ENCODE peak calls at places on chromosomes 5 and 9, in four cellular contexts. V, B, T and A are unnamed samples.

GRCh38 chr5:134692722-134693121 is 44.1 kb downstream of the SEC24A start:
- DNase-seq in V (no peak), B (no peak), T (no peak), A (no peak)

GRCh38 chr5:16784088-16784487 is 152.0 kb downstream of the MYO10 start:
- DNase-seq in V (no peak), B (no peak), T (peak; percentile 76), A (no peak)

GRCh38 chr5:132275367-132276220 is 18.1 kb downstream of the PDLIM4 start:
- DNase-seq in V (no peak), B (no peak), T (no peak), A (no peak)

GRCh38 chr5:140362875-140363630 is 3.1 kb downstream of the SLC4A9 start:
- DNase-seq in V (peak; percentile 78), B (peak; percentile 80), T (peak; percentile 47), A (peak; percentile 76)

GRCh38 chr5:54548565-54548964 is 31.0 kb downstream of the SNX18 start:
- DNase-seq in V (no peak), B (no peak), T (no peak), A (no peak)

GRCh38 chr9:130356033-130356432 is 88.7 kb upstream of the ASS1 start:
- DNase-seq in V (no peak), B (no peak), T (no peak), A (no peak)

GRCh38 chr9:93580654-93581380 is 4.4 kb downstream of the PHF2 start:
- DNase-seq in V (no peak), B (no peak), T (no peak), A (no peak)

GRCh38 chr9:101453776-101454570 is 18.4 kb upstream of the ALDOB start:
- DNase-seq in V (no peak), B (no peak), T (peak; percentile 81), A (no peak)

GRCh38 chr5:1204693-1205242 is 3.4 kb downstream of the SLC6A19 start:
- DNase-seq in V (peak; percentile 61), B (peak; percentile 58), T (peak; percentile 1), A (peak; percentile 59)

GRCh38 chr9:109315480-109315879 is 5.4 kb downstream of the EPB41L4B start:
- DNase-seq in V (no peak), B (no peak), T (no peak), A (no peak)

GRCh38 chr5:109589983-109590382 is 99.7 kb upstream of the MAN2A1 start:
- DNase-seq in V (peak; percentile 25), B (no peak), T (no peak), A (no peak)

GRCh38 chr9:34988218-34989055 is 1.1 kb upstream of the DNAJB5 start:
- DNase-seq in V (no peak), B (no peak), T (no peak), A (peak; percentile 47)

GRCh38 chr5:34929720-34930526 is 564 bp downstream of the DNAJC21 start:
- DNase-seq in V (peak; percentile 91), B (peak; percentile 88), T (peak; percentile 82), A (peak; percentile 94)

GRCh38 chr9:29456940-29457339 is 1883.7 kb upstream of the C9orf72 start:
- DNase-seq in V (no peak), B (no peak), T (peak; percentile 73), A (peak; percentile 19)

GRCh38 chr9:37324691-37325490 is 97.6 kb upstream of the GRHPR start:
- DNase-seq in V (peak; percentile 15), B (no peak), T (no peak), A (peak; percentile 48)

GRCh38 chr9:20621553-20622329 is 558 bp downstream of the MLLT3 start:
- DNase-seq in V (peak; percentile 90), B (peak; percentile 86), T (peak; percentile 76), A (peak; percentile 85)

GRCh38 chr5:65790371-65791163 is 68.6 kb downstream of the NLN start:
- DNase-seq in V (peak; percentile 69), B (no peak), T (no peak), A (no peak)

GRCh38 chr5:151084363-151084762 is 3.5 kb upstream of the TNIP1 start:
- DNase-seq in V (no peak), B (no peak), T (peak; percentile 6), A (no peak)

GRCh38 chr5:1507961-1508678 is 15.6 kb downstream of the LPCAT1 start:
- DNase-seq in V (no peak), B (no peak), T (no peak), A (no peak)

GRCh38 chr5:152503206-152503605 is 98.1 kb upstream of the NMUR2 start:
- DNase-seq in V (no peak), B (no peak), T (no peak), A (no peak)

GRCh38 chr9:37936965-37937364 is 33.0 kb upstream of the SLC25A51 start:
- DNase-seq in V (no peak), B (no peak), T (peak; percentile 66), A (peak; percentile 77)

GRCh38 chr9:135951889-135952663 is 9.1 kb downstream of the UBAC1 start:
- DNase-seq in V (no peak), B (no peak), T (peak; percentile 78), A (peak; percentile 20)